ENCODE peak calls at places on chromosome 6, in seven cellular contexts. Z is ovary; T is activated naive CD8-positive, alpha-beta T cell treated with anti-CD3 and anti-CD28 coated beads, Interleukin-2, amount 50 U/mL, for 24 hours; E is RWPE1; G is iPS-NIHi11; M is AG08396; J is ascending aorta. L is an unnamed sample.

GRCh38 chr6:70164556-70164955 is 138.3 kb downstream of the COL9A1 start:
- DNase-seq in M (no peak), Z (no peak), E (no peak), G (no peak), J (no peak), T (no peak), L (no peak)

GRCh38 chr6:46715106-46715505 is 20.1 kb downstream of the PLA2G7 start:
- DNase-seq in J (no peak), Z (no peak), T (no peak), M (no peak), G (no peak), E (peak), L (no peak)

GRCh38 chr6:163667372-163668060 is 253.0 kb downstream of the QKI start:
- DNase-seq in E (no peak), G (no peak), M (no peak), T (peak), J (no peak), Z (no peak), L (no peak)

GRCh38 chr6:15839969-15840541 is 177.2 kb upstream of the DTNBP1 start:
- DNase-seq in T (no peak), M (no peak), E (no peak), J (no peak), G (no peak), Z (no peak), L (no peak)

GRCh38 chr6:65126667-65127066 is 580.4 kb downstream of the EYS start:
- DNase-seq in J (no peak), M (no peak), T (no peak), E (no peak), G (no peak), Z (no peak), L (no peak)

GRCh38 chr6:101445527-101445926 is 52.0 kb downstream of the GRIK2 start:
- DNase-seq in M (peak), J (no peak), Z (no peak), E (no peak), G (no peak), T (no peak), L (no peak)

GRCh38 chr6:34292954-34293353 is 44.1 kb upstream of the SMIM29 start:
- DNase-seq in J (no peak), G (no peak), T (no peak), E (no peak), Z (no peak), M (no peak), L (no peak)

GRCh38 chr6:66896415-66896814 is 1189.4 kb upstream of the EYS start:
- DNase-seq in M (no peak), Z (no peak), T (no peak), E (peak), J (no peak), G (peak), L (no peak)

GRCh38 chr6:107444277-107444676 is 15.1 kb downstream of the PDSS2 start:
- DNase-seq in E (no peak), Z (no peak), M (no peak), G (no peak), J (no peak), T (no peak), L (no peak)

GRCh38 chr6:154721460-154721859 is 11.8 kb upstream of the SCAF8 start:
- DNase-seq in Z (no peak), T (no peak), M (peak), J (no peak), G (no peak), E (peak), L (no peak)

GRCh38 chr6:73704260-73704659 is 8.3 kb downstream of the CD109 start:
- DNase-seq in T (peak), E (peak), J (no peak), Z (no peak), G (no peak), M (peak), L (no peak)

GRCh38 chr6:118668761-118669411 is 17.5 kb upstream of the CEP85L start:
- DNase-seq in J (no peak), G (no peak), Z (no peak), T (no peak), E (no peak), M (peak), L (no peak)

GRCh38 chr6:168333471-168333870 is 13.9 kb upstream of the DACT2 start:
- DNase-seq in T (no peak), M (no peak), J (no peak), E (no peak), Z (no peak), G (no peak), L (no peak)

GRCh38 chr6:166575190-166575589 is 11.3 kb downstream of the RAMACL start:
- DNase-seq in Z (peak), T (no peak), G (no peak), E (no peak), M (peak), J (peak), L (peak)

GRCh38 chr6:138795809-138796469 is at the start of gene ECT2L:
- DNase-seq in J (no peak), E (no peak), T (no peak), M (peak), Z (peak), G (peak), L (peak)

GRCh38 chr6:2958331-2958711 is 13.0 kb downstream of the SERPINB6 start:
- DNase-seq in Z (no peak), G (no peak), T (no peak), M (no peak), E (no peak), J (no peak), L (no peak)

GRCh38 chr6:150058231-150058792 is 10.6 kb downstream of the ULBP3 start:
- DNase-seq in E (no peak), T (no peak), Z (no peak), G (no peak), J (no peak), M (no peak), L (no peak)

GRCh38 chr6:130369821-130370220 is 4.0 kb downstream of the TMEM200A start:
- DNase-seq in T (no peak), E (no peak), G (no peak), M (no peak), J (no peak), Z (no peak), L (no peak)

GRCh38 chr6:33429745-33430042 is 9.8 kb downstream of the SYNGAP1 start:
- DNase-seq in Z (no peak), M (no peak), T (no peak), J (no peak), E (no peak), G (no peak), L (no peak)

GRCh38 chr6:27209659-27210269 is 37.7 kb upstream of the PRSS16 start:
- DNase-seq in M (no peak), Z (no peak), T (no peak), E (no peak), G (no peak), J (no peak), L (no peak)

GRCh38 chr6:134657751-134658522 is 292.0 kb downstream of the ALDH8A1 start:
- DNase-seq in E (peak), T (no peak), J (no peak), Z (no peak), G (no peak), M (no peak), L (no peak)

GRCh38 chr6:710601-711571 is 17.9 kb upstream of the EXOC2 start:
- DNase-seq in G (peak), E (peak), T (peak), M (peak), J (no peak), Z (peak), L (peak)

GRCh38 chr6:166542580-166542912 is 43.9 kb downstream of the RAMACL start:
- DNase-seq in E (no peak), T (no peak), Z (no peak), M (no peak), G (peak), J (no peak), L (no peak)

GRCh38 chr6:89406157-89406556 is 5.9 kb downstream of the RRAGD start:
- DNase-seq in E (no peak), T (no peak), M (no peak), J (no peak), G (no peak), Z (no peak), L (no peak)

L was measured in left cardiac atrium.